ENCODE peak calls at places on chromosomes 16 and 17, in ten cellular contexts. T is GM23338, K is heart right ventricle, A is lower lobe of right lung, Z is PC-3, N is stomach, L is uterus, J is endodermal cell, C is ascending aorta, F is mesenchymal stem cell. O is an unnamed sample.

GRCh38 chr17:10843806-10844205 is 5.9 kb upstream of the PIRT start:
- DNase-seq in T (peak; percentile 22), K (no peak), A (no peak), Z (no peak), N (peak; percentile 86), L (no peak), J (peak; percentile 72), C (no peak), F (no peak), O (no peak)

GRCh38 chr16:1530883-1531637 is 2.4 kb upstream of the TMEM204 start:
- DNase-seq in T (no peak), K (peak; percentile 77), A (no peak), Z (no peak), N (no peak), L (peak; percentile 74), J (no peak), C (no peak), F (peak; percentile 90), O (peak; percentile 49)

GRCh38 chr17:16989230-16989952 is 17.5 kb upstream of the TNFRSF13B start:
- DNase-seq in T (no peak), K (no peak), A (no peak), Z (no peak), N (no peak), L (no peak), J (peak; percentile 49), C (no peak), F (no peak), O (no peak)

GRCh38 chr17:59423137-59423703 is 91.8 kb downstream of the YPEL2 start:
- DNase-seq in T (no peak), K (peak; percentile 19), A (no peak), Z (peak; percentile 68), N (no peak), L (peak; percentile 64), J (peak; percentile 80), C (no peak), F (peak; percentile 74), O (peak; percentile 86)

GRCh38 chr17:80678621-80679020 is 134.0 kb downstream of the RPTOR start:
- DNase-seq in T (no peak), K (no peak), A (no peak), Z (peak; percentile 86), N (no peak), L (no peak), J (peak; percentile 78), C (no peak), F (peak; percentile 97), O (no peak)

GRCh38 chr17:74424117-74424516 is 7.8 kb upstream of the GPRC5C start:
- DNase-seq in T (no peak), K (no peak), A (no peak), Z (no peak), N (no peak), L (no peak), J (no peak), C (no peak), F (no peak), O (no peak)

GRCh38 chr17:6427284-6427781 is 7.6 kb downstream of the AIPL1 start:
- DNase-seq in T (no peak), K (no peak), A (no peak), Z (peak; percentile 48), N (no peak), L (no peak), J (no peak), C (no peak), F (peak; percentile 52), O (no peak)

GRCh38 chr16:81817789-81818304 is 38.8 kb downstream of the PLCG2 start:
- DNase-seq in T (no peak), K (no peak), A (peak; percentile 53), Z (no peak), N (peak; percentile 34), L (no peak), J (no peak), C (no peak), F (no peak), O (no peak)

GRCh38 chr17:34001246-34001645 is 253.8 kb upstream of the CCL2 start:
- DNase-seq in T (no peak), K (no peak), A (no peak), Z (no peak), N (no peak), L (no peak), J (no peak), C (no peak), F (no peak), O (no peak)

GRCh38 chr17:67164298-67164697 is 80.7 kb downstream of the HELZ start:
- DNase-seq in T (no peak), K (no peak), A (no peak), Z (no peak), N (no peak), L (no peak), J (no peak), C (no peak), F (no peak), O (no peak)

GRCh38 chr17:61209524-61209923 is 190.1 kb upstream of the TBX2 start:
- DNase-seq in T (no peak), K (no peak), A (no peak), Z (no peak), N (no peak), L (no peak), J (no peak), C (no peak), F (no peak), O (no peak)

GRCh38 chr17:65560628-65561371 is 648 bp downstream of the AXIN2 start:
- DNase-seq in T (peak; percentile 97), K (peak; percentile 82), A (peak; percentile 91), Z (peak; percentile 88), N (peak; percentile 92), L (peak; percentile 91), J (peak; percentile 97), C (peak; percentile 49), F (peak; percentile 83), O (peak; percentile 87)

GRCh38 chr17:66426397-66427033 is 124.1 kb downstream of the PRKCA start:
- DNase-seq in T (peak; percentile 65), K (no peak), A (no peak), Z (peak; percentile 66), N (no peak), L (no peak), J (peak; percentile 66), C (no peak), F (no peak), O (no peak)

GRCh38 chr17:21017861-21018260 is 24.9 kb downstream of the USP22 start:
- DNase-seq in T (no peak), K (no peak), A (no peak), Z (no peak), N (no peak), L (no peak), J (no peak), C (no peak), F (no peak), O (peak; percentile 5)

GRCh38 chr17:21019976-21020575 is 22.7 kb downstream of the USP22 start:
- DNase-seq in T (peak; percentile 44), K (no peak), A (no peak), Z (peak; percentile 13), N (peak; percentile 55), L (no peak), J (peak; percentile 85), C (no peak), F (peak; percentile 29), O (no peak)

GRCh38 chr17:21021208-21021803 is 21.5 kb downstream of the USP22 start:
- DNase-seq in T (no peak), K (no peak), A (no peak), Z (no peak), N (no peak), L (no peak), J (no peak), C (no peak), F (no peak), O (no peak)

GRCh38 chr17:21018894-21019293 is 23.9 kb downstream of the USP22 start:
- DNase-seq in T (no peak), K (no peak), A (no peak), Z (no peak), N (no peak), L (no peak), J (no peak), C (no peak), F (no peak), O (no peak)

GRCh38 chr17:21020622-21021021 is 22.2 kb downstream of the USP22 start:
- DNase-seq in T (no peak), K (no peak), A (no peak), Z (no peak), N (no peak), L (no peak), J (no peak), C (no peak), F (no peak), O (no peak)
- H3K4me1 ChIP-seq in T (no peaks in the 10 kb centered on the region), K (peaks cover 17% of the 10 kb centered on the region), A (peaks cover 19% of the 10 kb centered on the region), Z (no peaks in the 10 kb centered on the region), N (peaks cover 5% of the 10 kb centered on the region), L (no peaks in the 10 kb centered on the region), J (peaks cover 5% of the 10 kb centered on the region), C (peaks cover 4% of the 10 kb centered on the region), F (peaks cover 5% of the 10 kb centered on the region), O (no peaks in the 10 kb centered on the region)

GRCh38 chr16:48540222-48540900 is 69.6 kb downstream of the N4BP1 start:
- DNase-seq in T (no peak), K (no peak), A (peak; percentile 39), Z (no peak), N (no peak), L (no peak), J (no peak), C (no peak), F (no peak), O (no peak)
- H3K36me3 ChIP-seq in T (no peaks in the 10 kb centered on the region), K (no peaks in the 10 kb centered on the region), A (peaks cover 60% of the 10 kb centered on the region), Z (no peaks in the 10 kb centered on the region), N (peaks cover 64% of the 10 kb centered on the region), L (no peaks in the 10 kb centered on the region), J (peaks cover 42% of the 10 kb centered on the region), C (peaks cover 6% of the 10 kb centered on the region), F (peaks cover 54% of the 10 kb centered on the region), O (no peaks in the 10 kb centered on the region)

GRCh38 chr16:88705076-88705684 is 1.0 kb downstream of the RNF166 start:
- DNase-seq in T (no peak), K (no peak), A (peak; percentile 69), Z (no peak), N (no peak), L (no peak), J (no peak), C (no peak), F (peak; percentile 53), O (no peak)
- H3K4me1 ChIP-seq in T (peaks cover 5% of the 10 kb centered on the region), K (peaks cover 53% of the 10 kb centered on the region), A (peaks cover 63% of the 10 kb centered on the region), Z (peaks cover 15% of the 10 kb centered on the region), N (peaks cover 28% of the 10 kb centered on the region), L (peaks cover 5% of the 10 kb centered on the region), J (peaks cover 6% of the 10 kb centered on the region), C (peaks cover 24% of the 10 kb centered on the region), F (peaks cover 38% of the 10 kb centered on the region), O (peaks cover 29% of the 10 kb centered on the region)

GRCh38 chr17:76307966-76308338 is at the start of gene QRICH2:
- DNase-seq in T (peak; percentile 26), K (no peak), A (no peak), Z (no peak), N (no peak), L (no peak), J (no peak), C (no peak), F (no peak), O (no peak)

GRCh38 chr17:76307299-76307965 is 644 bp downstream of the QRICH2 start:
- DNase-seq in T (no peak), K (no peak), A (no peak), Z (no peak), N (no peak), L (no peak), J (peak; percentile 49), C (no peak), F (no peak), O (no peak)

GRCh38 chr17:76304226-76305134 is 3.6 kb downstream of the QRICH2 start:
- DNase-seq in T (no peak), K (no peak), A (no peak), Z (no peak), N (no peak), L (no peak), J (no peak), C (no peak), F (no peak), O (no peak)

GRCh38 chr17:76314392-76315227 is 6.5 kb upstream of the QRICH2 start:
- DNase-seq in T (no peak), K (no peak), A (no peak), Z (no peak), N (no peak), L (peak; percentile 24), J (no peak), C (no peak), F (no peak), O (no peak)

GRCh38 chr17:76309461-76309860 is 1.4 kb upstream of the QRICH2 start:
- DNase-seq in T (no peak), K (no peak), A (no peak), Z (no peak), N (no peak), L (no peak), J (no peak), C (no peak), F (no peak), O (no peak)
- H3K36me3 ChIP-seq in T (peaks cover 12% of the 10 kb centered on the region), K (no peaks in the 10 kb centered on the region), A (peaks cover 46% of the 10 kb centered on the region), Z (peaks cover 35% of the 10 kb centered on the region), N (peaks cover 75% of the 10 kb centered on the region), L (no peaks in the 10 kb centered on the region), J (peaks cover 46% of the 10 kb centered on the region), C (peaks cover 46% of the 10 kb centered on the region), F (peaks cover 43% of the 10 kb centered on the region), O (peaks cover 34% of the 10 kb centered on the region)

O was measured in adrenal gland.